ENCODE peak calls at places on chromosomes 7 and 10, in five cellular contexts. E, P, G, O and D are unnamed samples.

GRCh38 chr10:78913219-78914059 is 155.3 kb upstream of the ZMIZ1 start:
- DNase-seq in P (no peak), G (peak), E (no peak), O (no peak), D (no peak)

GRCh38 chr10:27884185-27884630 is 114.7 kb downstream of the ODAD2 start:
- DNase-seq in E (no peak), G (no peak), O (no peak), P (no peak), D (no peak)

GRCh38 chr7:86995814-86996213 is 63.6 kb downstream of the ELAPOR2 start:
- DNase-seq in G (no peak), P (no peak), O (no peak), E (no peak), D (no peak)

GRCh38 chr7:50073093-50073492 is 20.0 kb downstream of the ZPBP start:
- DNase-seq in O (no peak), P (no peak), E (no peak), G (no peak), D (no peak)

GRCh38 chr7:100595188-100595587 is 7.0 kb upstream of the PCOLCE start:
- DNase-seq in P (no peak), E (no peak), O (no peak), G (no peak), D (no peak)

GRCh38 chr7:2646336-2646679 is 14.5 kb downstream of the TTYH3 start:
- DNase-seq in O (no peak), E (no peak), P (no peak), G (no peak), D (no peak)

GRCh38 chr7:137943132-137943551 is 58.7 kb downstream of the CREB3L2 start:
- DNase-seq in E (peak), G (no peak), O (no peak), P (no peak), D (peak)

GRCh38 chr7:77258014-77258413 is 58.4 kb upstream of the FGL2 start:
- DNase-seq in P (no peak), O (no peak), E (peak), G (no peak), D (peak)

GRCh38 chr7:2036786-2037185 is 196.0 kb downstream of the MAD1L1 start:
- DNase-seq in P (no peak), O (no peak), G (no peak), E (no peak), D (no peak)

GRCh38 chr10:125165584-125166340 is 5.4 kb upstream of the CTBP2 start:
- DNase-seq in E (no peak), O (no peak), P (no peak), G (no peak), D (no peak)

GRCh38 chr7:104980969-104981670 is 32.9 kb upstream of the KMT2E start:
- DNase-seq in P (no peak), O (no peak), E (peak), G (peak), D (peak)

GRCh38 chr10:60155945-60156683 is 233.6 kb downstream of the ANK3 start:
- DNase-seq in P (no peak), G (no peak), E (no peak), O (no peak), D (no peak)

GRCh38 chr10:16965740-16966447 is 148.7 kb upstream of the RSU1 start:
- DNase-seq in P (no peak), O (no peak), E (peak), G (no peak), D (peak)

GRCh38 chr10:93553501-93554374 is 12.7 kb upstream of the FFAR4 start:
- DNase-seq in E (peak), G (no peak), P (no peak), O (no peak), D (no peak)

GRCh38 chr7:101940830-101941229 is 123.4 kb downstream of the CUX1 start:
- DNase-seq in E (no peak), P (no peak), G (no peak), O (no peak), D (no peak)

GRCh38 chr7:147182859-147183258 is 1066.3 kb downstream of the CNTNAP2 start:
- DNase-seq in E (peak), G (no peak), P (no peak), O (no peak), D (peak)

GRCh38 chr7:23594879-23595604 is 2.1 kb upstream of the CCDC126 start:
- DNase-seq in E (no peak), P (no peak), G (no peak), O (no peak), D (no peak)

GRCh38 chr7:29641651-29642050 is 78.0 kb downstream of the PRR15 start:
- DNase-seq in P (no peak), G (no peak), E (no peak), O (no peak), D (no peak)

GRCh38 chr7:134778941-134779740 is at the start of gene CALD1:
- DNase-seq in E (peak), G (peak), P (no peak), O (no peak), D (peak)

GRCh38 chr7:157601530-157601929 is 264.7 kb downstream of the DNAJB6 start:
- DNase-seq in G (no peak), E (no peak), O (no peak), P (no peak), D (no peak)

GRCh38 chr10:26448706-26449435 is 10.7 kb downstream of the APBB1IP start:
- DNase-seq in G (no peak), E (no peak), P (no peak), O (no peak), D (no peak)

GRCh38 chr7:73832806-73833205 is 2.0 kb downstream of the CLDN4 start:
- DNase-seq in G (no peak), E (no peak), O (no peak), P (no peak), D (no peak)

GRCh38 chr10:98446121-98446655 is 547 bp downstream of the HPS1 start:
- DNase-seq in P (no peak), E (peak), O (peak), G (no peak), D (peak)

GRCh38 chr10:94150541-94151184 is 156.9 kb downstream of the PLCE1 start:
- DNase-seq in P (no peak), E (no peak), G (no peak), O (no peak), D (no peak)

GRCh38 chr7:48107926-48108472 is 18.9 kb downstream of the UPP1 start:
- DNase-seq in E (no peak), P (no peak), G (no peak), O (no peak), D (no peak)